ENCODE peak calls at places on chromosomes 3 and 15, in nine cellular contexts. P is right lobe of liver; W is psoas muscle; J is CD8-positive, alpha-beta T cell; F is A549; X is upper lobe of right lung; H is heart right ventricle; U is left lung; Y is pancreas. S is an unnamed sample.
A peak's percentile ranks its signal among the peaks of the same experiment; 100 is the strongest.

GRCh38 chr15:25391971-25392733 is 46.7 kb downstream of the UBE3A start:
- ATAC-seq in F (no peak), W (peak; percentile 63), Y (no peak), H (peak; percentile 42), U (peak; percentile 51), P (peak; percentile 41), X (no peak), J (no peak), S (peak; percentile 83)

GRCh38 chr15:85495542-85495941 is 115.1 kb downstream of the AKAP13 start:
- ATAC-seq in P (no peak), J (no peak), Y (no peak), F (no peak), X (no peak), W (no peak), U (no peak), H (no peak), S (no peak)

GRCh38 chr3:42183991-42184621 is 81.9 kb downstream of the CCK start:
- ATAC-seq in J (no peak), Y (peak; percentile 59), F (no peak), P (no peak), W (no peak), X (no peak), H (no peak), U (no peak), S (no peak)

GRCh38 chr15:69535101-69535638 is 82.6 kb downstream of the RPLP1 start:
- ATAC-seq in H (no peak), J (no peak), P (no peak), U (no peak), X (no peak), W (no peak), F (peak; percentile 53), Y (no peak), S (no peak)

GRCh38 chr3:129564981-129565644 is 22.1 kb downstream of the H1-8 start:
- ATAC-seq in P (no peak), J (no peak), W (no peak), X (peak; percentile 3), F (no peak), U (no peak), Y (no peak), H (no peak), S (no peak)

GRCh38 chr15:56244811-56245576 is 1.3 kb upstream of the RFX7 start:
- ATAC-seq in X (no peak), Y (peak; percentile 45), F (peak; percentile 24), H (no peak), W (no peak), P (peak; percentile 80), U (peak; percentile 1), J (no peak), S (no peak)

GRCh38 chr3:117865338-117865737 is 1155.8 kb downstream of the TUSC7 start:
- ATAC-seq in P (no peak), U (no peak), J (no peak), X (no peak), H (no peak), Y (no peak), W (no peak), F (no peak), S (no peak)

GRCh38 chr3:113873293-113873692 is 34.7 kb downstream of the GRAMD1C start:
- ATAC-seq in J (no peak), W (no peak), U (no peak), P (peak; percentile 51), H (no peak), Y (no peak), F (no peak), X (no peak), S (no peak)

GRCh38 chr3:124442463-124442862 is 287.8 kb upstream of the UMPS start:
- ATAC-seq in P (no peak), U (no peak), Y (no peak), H (no peak), X (no peak), W (no peak), J (no peak), F (peak; percentile 51), S (no peak)

GRCh38 chr3:124443446-124443845 is 286.8 kb upstream of the UMPS start:
- ATAC-seq in U (no peak), X (no peak), P (no peak), J (no peak), H (no peak), F (no peak), Y (no peak), W (no peak), S (no peak)

GRCh38 chr3:124444893-124445292 is 285.4 kb upstream of the UMPS start:
- ATAC-seq in X (no peak), P (no peak), Y (no peak), J (no peak), W (no peak), U (no peak), F (no peak), H (no peak), S (no peak)

GRCh38 chr3:124441766-124442165 is 288.5 kb upstream of the UMPS start:
- ATAC-seq in W (no peak), X (no peak), P (no peak), H (no peak), U (no peak), Y (no peak), F (no peak), J (no peak), S (no peak)

GRCh38 chr3:124444075-124444474 is 286.2 kb upstream of the UMPS start:
- ATAC-seq in X (no peak), H (no peak), W (no peak), U (no peak), J (no peak), P (no peak), Y (no peak), F (no peak), S (no peak)
- H3K27ac ChIP-seq in X (no peak overlapping the region), H (no peak overlapping the region), W (no peak overlapping the region), U (no peak overlapping the region), J (no peak overlapping the region), P (no peak overlapping the region), Y (no peak overlapping the region), F (no peak overlapping the region), S (no peak overlapping the region)

DNA sequence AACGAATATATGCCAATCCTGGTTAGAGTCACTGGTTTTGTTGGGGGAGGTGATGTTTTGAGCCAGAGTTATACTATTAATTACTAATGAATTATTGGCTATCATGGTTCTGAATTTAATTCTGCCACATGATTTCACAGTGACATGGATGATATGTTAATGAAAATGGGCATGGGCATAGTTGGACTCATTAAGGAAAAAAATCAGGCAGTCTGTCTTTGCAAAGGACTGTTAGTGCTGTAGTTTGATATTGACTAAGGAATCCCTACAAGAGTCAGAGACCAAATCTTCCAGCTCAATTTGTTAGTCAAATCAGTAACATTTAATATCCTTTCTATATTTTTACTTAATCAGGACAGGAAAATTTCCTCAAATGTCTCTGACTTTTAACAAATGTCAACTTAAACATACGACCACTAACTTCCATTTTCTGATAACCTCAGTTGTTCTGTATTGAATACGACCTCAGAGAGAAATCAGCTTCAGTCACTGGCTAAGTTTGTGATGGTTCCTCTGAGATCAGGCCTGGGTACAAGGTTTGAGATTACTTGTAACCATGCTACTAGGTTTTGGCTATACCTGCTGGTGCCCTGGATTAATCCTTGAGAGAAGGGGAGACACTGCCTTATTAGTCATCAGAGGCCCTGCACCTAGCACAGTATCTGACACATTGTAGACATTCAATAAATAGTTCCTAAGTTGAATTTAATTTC is 13.3 kb downstream of the NFKBIZ start:
- ATAC-seq in H (no peak), F (peak; percentile 47), W (no peak), U (peak; percentile 12), J (peak; percentile 24), P (no peak), X (peak; percentile 29), Y (peak; percentile 22), S (peak; percentile 1)
- H3K27ac ChIP-seq in H (no peak overlapping the region), F (no peak overlapping the region), W (no peak overlapping the region), U (no peak overlapping the region), J (no peak overlapping the region), P (no peak overlapping the region), X (no peak overlapping the region), Y (no peak overlapping the region), S (no peak overlapping the region)

GRCh38 chr15:75761446-75762356 is 49.1 kb upstream of the CSPG4 start:
- ATAC-seq in U (no peak), J (no peak), F (no peak), W (no peak), X (no peak), H (no peak), Y (no peak), P (no peak), S (no peak)

GRCh38 chr15:75753145-75753544 is 40.5 kb upstream of the CSPG4 start:
- ATAC-seq in Y (no peak), W (no peak), F (no peak), U (no peak), P (no peak), H (no peak), J (no peak), X (no peak), S (no peak)

GRCh38 chr15:75760689-75761435 is 48.2 kb upstream of the CSPG4 start:
- ATAC-seq in X (no peak), U (no peak), J (no peak), H (peak; percentile 69), P (no peak), F (no peak), Y (no peak), W (no peak), S (no peak)

GRCh38 chr15:75763137-75763611 is 50.5 kb upstream of the CSPG4 start:
- ATAC-seq in P (no peak), U (no peak), H (no peak), F (no peak), X (no peak), W (no peak), Y (no peak), J (no peak), S (no peak)

DNA sequence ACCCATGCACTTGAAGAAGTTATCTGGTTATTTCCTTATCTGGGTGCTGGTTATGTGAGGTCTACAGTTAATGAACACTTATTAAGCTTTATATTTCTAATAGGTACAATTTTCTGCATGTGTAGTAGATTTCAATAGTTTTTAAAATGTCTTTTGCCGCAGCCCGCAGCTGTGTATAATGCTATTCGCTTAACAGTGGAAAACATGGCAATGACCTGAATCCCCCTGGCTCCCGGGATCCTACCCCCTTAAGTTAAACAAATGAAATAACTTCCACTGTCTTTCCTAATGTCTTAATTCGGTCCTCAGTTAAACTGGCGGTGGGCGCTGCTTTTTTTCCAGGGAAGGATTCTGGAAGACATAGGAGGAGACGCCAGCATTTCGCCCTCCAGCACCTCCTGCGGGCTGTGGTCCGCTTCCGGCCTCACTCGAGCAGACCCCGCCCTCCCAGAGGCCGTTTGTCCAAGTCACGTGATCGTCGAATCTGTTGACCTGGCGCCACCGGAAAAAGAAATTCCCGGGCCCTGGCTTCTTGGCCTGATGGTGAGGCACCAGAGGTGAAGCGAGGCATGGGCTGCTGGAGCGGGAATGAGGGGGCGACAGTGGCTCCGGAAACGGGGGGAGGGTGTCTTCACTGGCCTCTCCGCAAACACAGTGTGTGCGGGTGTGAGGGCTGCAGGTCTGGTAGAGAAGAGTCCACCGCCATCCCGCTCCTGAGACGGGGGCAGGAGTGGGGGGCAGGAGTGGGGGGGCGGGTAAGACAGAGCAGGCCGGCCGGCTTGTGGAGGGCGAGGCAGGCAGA is 45.6 kb upstream of the CSPG4 start:
- ATAC-seq in W (peak; percentile 98), F (peak; percentile 99), P (peak; percentile 98), X (peak; percentile 97), U (peak; percentile 98), H (peak; percentile 96), Y (peak; percentile 100), J (peak; percentile 66), S (peak; percentile 98)
- H3K27ac ChIP-seq in W (peak overlapping the region; percentile 85), F (peak overlapping the region; percentile 86), P (peak overlapping the region; percentile 36), X (peak overlapping the region; percentile 82), U (peak overlapping the region; percentile 54), H (peak overlapping the region; percentile 72), Y (peak overlapping the region; percentile 50), J (peak overlapping the region; percentile 26), S (peak overlapping the region; percentile 51)

GRCh38 chr15:100988297-100988696 is 69.1 kb downstream of the LRRK1 start:
- ATAC-seq in Y (no peak), U (no peak), J (no peak), P (no peak), F (no peak), X (no peak), W (no peak), H (no peak), S (no peak)

GRCh38 chr15:100987143-100987542 is 68.0 kb downstream of the LRRK1 start:
- ATAC-seq in Y (peak; percentile 41), W (no peak), U (no peak), H (peak; percentile 62), F (peak; percentile 61), P (no peak), X (no peak), J (no peak), S (peak; percentile 86)

GRCh38 chr15:100983221-100983620 is 64.1 kb downstream of the LRRK1 start:
- ATAC-seq in J (no peak), W (no peak), U (no peak), X (no peak), H (no peak), P (no peak), F (no peak), Y (no peak), S (no peak)

GRCh38 chr15:100986158-100986896 is 67.2 kb downstream of the LRRK1 start:
- ATAC-seq in F (peak; percentile 82), Y (peak; percentile 77), P (peak; percentile 51), X (no peak), H (no peak), U (peak; percentile 64), W (no peak), J (no peak), S (no peak)

GRCh38 chr15:100985401-100985800 is 66.2 kb downstream of the LRRK1 start:
- ATAC-seq in Y (no peak), X (no peak), U (no peak), J (no peak), F (no peak), P (no peak), W (no peak), H (no peak), S (no peak)
- H3K27ac ChIP-seq in Y (no peak overlapping the region), X (no peak overlapping the region), U (no peak overlapping the region), J (no peak overlapping the region), F (peak overlapping the region; percentile 32), P (no peak overlapping the region), W (no peak overlapping the region), H (no peak overlapping the region), S (no peak overlapping the region)